ENCODE peak calls at places on chromosomes 16 and 17, in five cellular contexts. L is spleen, D is A549, Z is H9, X is aorta. N is an unnamed sample. For H3K9me3, the result is how much of the 10 kb centered on the place peaks cover.

GRCh38 chr16:72677662-72678447 is 370.1 kb downstream of the ZFHX3 start:
- DNase-seq in X (no peak), Z (no peak), L (no peak), D (no peak), N (no peak)

GRCh38 chr16:47731252-47731651 is 270.1 kb downstream of the PHKB start:
- DNase-seq in L (no peak), X (no peak), D (no peak), Z (no peak), N (no peak)

GRCh38 chr16:68311316-68311620 is 449 bp downstream of the PRMT7 start:
- DNase-seq in Z (no peak), X (no peak), L (no peak), D (no peak), N (peak)

GRCh38 chr17:63032141-63032540 is 66.1 kb downstream of the TANC2 start:
- DNase-seq in Z (no peak), D (peak), X (no peak), L (no peak), N (no peak)

GRCh38 chr16:85514601-85515318 is 98.4 kb upstream of the GSE1 start:
- DNase-seq in D (peak), L (no peak), Z (no peak), X (peak), N (no peak)

GRCh38 chr17:38672788-38673713 is 1.7 kb downstream of the EPOP start:
- DNase-seq in D (no peak), X (no peak), Z (no peak), L (peak), N (no peak)

GRCh38 chr17:75753514-75754377 is 11.2 kb downstream of the GALK1 start:
- DNase-seq in Z (peak), L (peak), D (no peak), X (peak), N (peak)

GRCh38 chr17:42530952-42531454 is 5.0 kb upstream of the NAGLU start:
- DNase-seq in L (no peak), D (no peak), Z (no peak), X (no peak), N (no peak)

GRCh38 chr17:10628756-10629155 is 28.4 kb downstream of the MYH3 start:
- DNase-seq in X (no peak), Z (peak), L (no peak), D (peak), N (no peak)

GRCh38 chr16:86243123-86243473 is 267.2 kb upstream of the FOXF1 start:
- DNase-seq in D (no peak), L (no peak), Z (no peak), X (no peak), N (no peak)

GRCh38 chr16:4682616-4683254 is 10.6 kb upstream of the NUDT16L1 start:
- DNase-seq in Z (peak), D (peak), X (no peak), L (peak), N (no peak)

GRCh38 chr17:32298721-32299578 is 33.3 kb downstream of the RHBDL3 start:
- DNase-seq in Z (no peak), X (no peak), L (no peak), D (no peak), N (no peak)

GRCh38 chr17:49101054-49101534 is 31.5 kb upstream of the B4GALNT2 start:
- DNase-seq in D (no peak), L (no peak), X (no peak), Z (no peak), N (no peak)

GRCh38 chr17:8611135-8611534 is 19.4 kb downstream of the MYH10 start:
- DNase-seq in X (no peak), Z (no peak), L (no peak), D (no peak), N (no peak)

GRCh38 chr17:30543456-30543855 is 66.2 kb downstream of the GOSR1 start:
- DNase-seq in Z (no peak), X (no peak), L (no peak), D (no peak), N (no peak)

DNA sequence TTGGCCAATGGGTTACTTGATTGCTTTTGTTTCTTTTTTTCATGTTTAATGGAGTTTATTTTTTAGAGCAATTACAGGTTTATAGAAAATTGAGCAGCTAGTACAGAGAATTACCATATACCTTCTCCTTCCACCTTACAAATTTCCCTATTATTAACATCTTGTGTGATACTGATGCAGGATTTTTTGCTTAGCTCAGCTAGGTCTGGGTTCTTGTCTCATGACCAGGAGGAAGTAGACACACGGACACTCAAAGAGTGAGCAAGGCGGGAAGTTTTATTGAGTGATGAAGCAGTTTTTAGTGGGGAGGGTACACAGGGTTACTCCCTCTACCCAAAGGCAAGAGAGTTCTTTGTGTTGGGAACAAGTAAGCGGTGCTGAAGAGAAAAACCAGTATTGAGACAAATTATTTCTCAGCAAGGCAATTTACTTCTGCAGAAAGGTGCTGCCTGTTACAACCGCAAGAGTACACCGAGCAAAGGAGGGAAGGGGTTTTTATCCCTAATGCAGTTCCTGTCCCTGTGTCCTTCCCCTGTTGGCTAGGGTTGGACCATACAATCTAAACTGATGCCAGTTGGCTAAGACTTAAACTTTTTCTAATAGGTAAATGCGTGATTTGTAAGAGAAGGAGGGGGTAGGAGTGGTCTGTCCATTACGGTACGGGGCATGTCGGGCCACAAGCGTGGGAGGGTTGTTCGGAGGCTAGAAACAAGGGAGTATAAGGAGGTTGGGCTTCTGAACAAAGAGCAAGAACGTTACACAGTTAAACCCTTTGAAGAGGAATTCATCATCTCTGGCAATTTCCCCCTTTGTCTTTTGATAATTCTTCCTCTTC is 26.9 kb downstream of the SEC14L1 start:
- DNase-seq in L (no peak), D (peak), X (no peak), Z (no peak), N (no peak)
- H3K9me3 ChIP-seq in L (under half), D (under half), X (under half), Z (under half), N (under half)

DNA sequence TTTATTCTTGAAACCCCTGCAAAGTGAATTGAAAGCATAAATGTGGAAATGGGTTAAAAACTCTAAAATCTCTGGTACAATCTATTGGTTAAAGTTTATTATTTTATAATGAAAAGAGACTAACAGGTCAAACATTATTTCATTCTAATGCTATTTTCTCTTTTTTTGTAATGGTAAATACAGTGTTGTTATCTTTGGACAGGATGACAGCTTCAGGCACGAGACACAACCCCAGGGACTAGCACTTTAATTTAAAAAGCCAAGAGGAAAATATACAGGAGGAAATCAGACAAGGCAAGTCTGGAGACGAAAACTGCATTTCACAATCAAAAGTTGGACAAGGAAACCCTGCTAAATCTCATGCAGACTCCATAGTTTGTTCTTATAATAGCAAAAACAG is 589.1 kb upstream of the CDH8 start:
- DNase-seq in D (no peak), X (no peak), Z (no peak), L (no peak), N (no peak)
- H3K9me3 ChIP-seq in D (under half), X (under half), Z (under half), L (under half), N (under half)

GRCh38 chr16:35626051-35626450 is 2166.6 kb downstream of the TP53TG3F start:
- DNase-seq in Z (no peak), D (no peak), L (no peak), X (no peak), N (no peak)
- H3K9me3 ChIP-seq in Z (half or more), D (under half), L (under half), X (under half), N (under half)

GRCh38 chr17:70865993-70866804 is 696.9 kb downstream of the KCNJ2 start:
- DNase-seq in X (no peak), D (no peak), L (no peak), Z (no peak), N (no peak)

GRCh38 chr17:70872194-70872593 is 702.9 kb downstream of the KCNJ2 start:
- DNase-seq in D (no peak), X (no peak), Z (no peak), L (no peak), N (no peak)

GRCh38 chr17:70868134-70868533 is 698.8 kb downstream of the KCNJ2 start:
- DNase-seq in Z (no peak), L (no peak), X (no peak), D (no peak), N (no peak)

GRCh38 chr17:70871180-70871818 is 702.0 kb downstream of the KCNJ2 start:
- DNase-seq in X (no peak), D (no peak), Z (no peak), L (no peak), N (no peak)

GRCh38 chr17:70869402-70870085 is 700.2 kb downstream of the KCNJ2 start:
- DNase-seq in Z (no peak), X (no peak), L (no peak), D (no peak), N (no peak)
- H3K9me3 ChIP-seq in Z (under half), X (under half), L (under half), D (under half), N (under half)

GRCh38 chr17:61701334-61701733 is 110.3 kb upstream of the NACA2 start:
- DNase-seq in Z (no peak), X (no peak), L (no peak), D (no peak), N (no peak)
- H3K9me3 ChIP-seq in Z (under half), X (under half), L (half or more), D (under half), N (under half)

DNA sequence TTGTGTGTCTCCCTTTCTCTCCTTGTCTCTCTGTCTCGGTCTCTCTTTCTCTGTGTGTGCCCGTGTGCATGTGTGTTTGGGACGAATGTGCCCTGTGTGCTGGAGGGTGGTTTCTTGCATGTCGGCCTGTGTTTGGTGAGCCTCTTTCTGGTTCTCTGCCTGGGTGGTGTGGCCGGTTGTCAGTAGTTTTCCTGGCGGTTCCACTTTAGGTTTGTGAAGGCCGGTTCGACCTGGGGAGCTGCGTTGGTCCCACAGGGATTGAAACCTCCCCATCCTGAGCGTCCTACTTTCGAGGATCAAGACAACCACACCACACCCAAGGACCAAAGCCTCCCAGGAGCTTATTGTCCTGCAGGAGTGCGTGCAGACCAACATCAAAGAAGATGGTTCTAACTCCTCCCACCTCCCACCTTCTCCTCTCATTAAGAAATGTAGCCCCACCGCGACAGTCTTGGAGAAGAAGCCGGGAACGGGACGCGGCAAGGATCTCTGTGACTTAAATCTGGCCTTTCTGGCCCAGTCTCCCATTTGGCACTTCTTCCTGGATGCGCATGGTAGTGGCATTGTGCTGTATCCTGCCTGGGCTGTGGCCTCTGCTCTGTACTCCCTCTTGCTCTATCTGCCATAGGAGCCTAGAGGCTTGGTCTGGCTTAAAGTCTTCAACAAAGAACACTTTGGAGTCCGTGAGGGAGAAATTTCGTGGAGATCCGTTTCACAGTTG is 1685.0 kb downstream of the TP53TG3F start:
- DNase-seq in Z (no peak), L (peak), X (no peak), D (no peak), N (no peak)
- H3K9me3 ChIP-seq in Z (half or more), L (under half), X (under half), D (under half), N (under half)

GRCh38 chr17:59439261-59439660 is 107.8 kb downstream of the YPEL2 start:
- DNase-seq in D (no peak), X (no peak), Z (no peak), L (no peak), N (no peak)
- H3K9me3 ChIP-seq in D (under half), X (under half), Z (under half), L (under half), N (under half)

GRCh38 chr16:3220839-3221238 is 14.1 kb downstream of the ZNF200 start:
- DNase-seq in D (no peak), L (no peak), X (no peak), Z (no peak), N (no peak)

DNA sequence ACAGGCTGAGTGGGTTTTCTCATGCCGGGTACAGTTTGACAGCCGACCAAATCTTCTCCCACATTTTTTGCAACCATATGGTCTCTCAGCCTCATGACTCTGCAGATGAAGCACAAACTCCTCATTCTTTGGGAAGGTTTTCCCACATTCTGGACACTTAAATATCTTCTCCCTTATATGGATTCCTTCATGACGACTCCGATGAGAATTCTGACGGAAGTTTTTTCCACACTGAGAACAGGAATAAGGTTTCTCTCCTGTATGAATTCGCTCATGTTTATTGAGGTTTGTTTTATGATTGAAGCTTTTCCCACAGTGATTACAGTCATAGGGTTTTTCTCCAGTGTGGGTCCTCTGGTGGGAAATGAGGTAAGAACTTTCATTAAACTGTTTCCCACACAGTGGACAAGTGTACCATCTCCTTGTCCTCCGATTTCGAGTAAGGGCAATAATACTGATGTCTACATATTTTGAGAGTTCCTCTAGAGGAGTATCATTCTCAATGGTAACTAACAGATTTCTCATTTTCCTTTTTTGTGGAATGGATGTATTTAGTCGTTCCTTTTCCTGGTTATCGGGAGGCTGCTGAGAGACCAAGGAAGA is 10.9 kb downstream of the ZNF200 start:
- DNase-seq in L (no peak), X (no peak), D (peak), Z (no peak), N (no peak)
- H3K9me3 ChIP-seq in L (half or more), X (under half), D (half or more), Z (under half), N (under half)

N was measured in T-helper 17 cell.